ENCODE peak calls at places on chromosome 14, in nine cellular contexts. N is IMR-90, C is HCT116, H is breast epithelium, S is spleen, M is transverse colon, G is Peyer's patch, J is heart left ventricle, V is ovary. R is an unnamed sample.

GRCh38 chr14:92897922-92898599 is 24.9 kb upstream of the CHGA start:
- DNase-seq in N (no peak), M (no peak), H (no peak), S (no peak), V (no peak), C (no peak), J (no peak), G (no peak), R (no peak)

GRCh38 chr14:104201063-104201462 is 62.7 kb downstream of the KIF26A start:
- DNase-seq in H (no peak), M (no peak), V (no peak), S (no peak), N (no peak), G (no peak), C (no peak), J (no peak), R (no peak)

GRCh38 chr14:20035449-20035848 is 389 bp downstream of the OR4K13 start:
- DNase-seq in H (no peak), M (no peak), N (no peak), V (no peak), J (no peak), S (no peak), C (no peak), G (no peak), R (no peak)

GRCh38 chr14:80049055-80049454 is 162.2 kb downstream of the DIO2 start:
- DNase-seq in C (no peak), H (no peak), N (peak), S (no peak), M (no peak), V (no peak), G (no peak), J (no peak), R (no peak)

GRCh38 chr14:100536721-100537700 is 50.2 kb downstream of the BEGAIN start:
- DNase-seq in H (peak), C (no peak), G (peak), M (peak), S (peak), N (no peak), V (peak), J (peak), R (peak)

GRCh38 chr14:76863724-76864407 is 37.7 kb downstream of the LRRC74A start:
- DNase-seq in J (peak), H (no peak), S (peak), V (no peak), G (no peak), N (no peak), M (peak), C (no peak), R (no peak)

GRCh38 chr14:103819503-103820307 is 27.7 kb downstream of the PPP1R13B start:
- DNase-seq in J (peak), C (no peak), V (peak), N (no peak), H (no peak), M (peak), S (no peak), G (no peak), R (peak)

GRCh38 chr14:66507181-66507721 is 696 bp upstream of the GPHN start:
- DNase-seq in N (no peak), C (peak), S (no peak), J (no peak), M (no peak), G (no peak), V (no peak), H (no peak), R (no peak)

GRCh38 chr14:58884442-58884841 is 246.7 kb downstream of the DACT1 start:
- DNase-seq in H (no peak), S (no peak), C (no peak), G (no peak), M (no peak), N (no peak), V (no peak), J (no peak), R (no peak)

GRCh38 chr14:68824517-68825347 is 31.9 kb upstream of the ZFP36L1 start:
- DNase-seq in J (peak), H (peak), C (peak), V (peak), M (peak), N (peak), G (peak), S (peak), R (peak)

GRCh38 chr14:102316048-102316745 is 3.3 kb upstream of the ZNF839 start:
- DNase-seq in G (no peak), V (peak), N (peak), S (peak), H (no peak), C (no peak), M (peak), J (peak), R (peak)

GRCh38 chr14:104600141-104600643 is 4.4 kb downstream of the TMEM179 start:
- DNase-seq in M (no peak), N (no peak), V (no peak), J (no peak), C (no peak), H (no peak), S (peak), G (peak), R (no peak)

GRCh38 chr14:64507376-64508156 is 3.0 kb downstream of the ZBTB1 start:
- DNase-seq in M (no peak), H (no peak), V (no peak), G (no peak), C (no peak), J (no peak), S (no peak), N (peak), R (no peak)

GRCh38 chr14:60734465-60735242 is at the start of gene MNAT1:
- DNase-seq in S (peak), N (peak), M (peak), G (peak), J (peak), V (peak), H (peak), C (peak), R (peak)
- TF ChIP-seq POLR2A in S (no peak), N (peak), M (peak), G (no peak), J (no peak), V (peak), H (no peak), C (peak), R (peak)

GRCh38 chr14:23094666-23095195 is at the start of gene ACIN1:
- DNase-seq in V (peak), C (peak), J (peak), H (peak), G (peak), N (peak), S (peak), M (no peak), R (no peak)

GRCh38 chr14:23093526-23093925 is 1.4 kb downstream of the ACIN1 start:
- DNase-seq in C (no peak), H (no peak), M (no peak), J (no peak), V (no peak), G (no peak), N (no peak), S (no peak), R (no peak)

GRCh38 chr14:23093993-23094665 is 807 bp downstream of the ACIN1 start:
- DNase-seq in V (no peak), J (no peak), N (no peak), S (peak), M (no peak), G (no peak), H (no peak), C (no peak), R (no peak)

GRCh38 chr14:23091294-23092225 is 3.4 kb downstream of the ACIN1 start:
- DNase-seq in N (no peak), H (no peak), M (no peak), S (peak), V (no peak), G (no peak), J (no peak), C (no peak), R (no peak)

DNA sequence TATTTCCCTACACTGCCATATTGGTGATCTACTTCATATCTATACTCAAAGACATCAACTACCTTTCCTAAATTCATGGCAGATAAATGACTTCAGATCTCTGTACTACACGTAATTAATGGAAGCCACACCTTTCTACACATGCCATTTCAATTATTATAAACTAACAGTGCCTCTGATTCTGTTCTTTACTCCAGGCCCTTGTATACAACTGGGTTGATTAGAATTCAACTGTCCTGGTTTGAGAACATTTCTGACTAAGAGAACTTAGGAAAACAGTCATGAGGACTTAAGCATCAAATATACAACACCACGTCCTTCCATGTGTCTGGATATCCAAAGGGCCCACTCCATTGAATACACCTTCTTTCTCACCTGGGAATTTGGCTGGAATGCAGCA is 1.8 kb downstream of the ACIN1 start:
- DNase-seq in V (no peak), S (no peak), M (no peak), G (no peak), C (no peak), J (no peak), H (no peak), N (no peak), R (no peak)
- H3K4me3 ChIP-seq in V (no peak), S (peak), M (no peak), G (no peak), C (no peak), J (peak), H (peak), N (no peak), R (no peak)

DNA sequence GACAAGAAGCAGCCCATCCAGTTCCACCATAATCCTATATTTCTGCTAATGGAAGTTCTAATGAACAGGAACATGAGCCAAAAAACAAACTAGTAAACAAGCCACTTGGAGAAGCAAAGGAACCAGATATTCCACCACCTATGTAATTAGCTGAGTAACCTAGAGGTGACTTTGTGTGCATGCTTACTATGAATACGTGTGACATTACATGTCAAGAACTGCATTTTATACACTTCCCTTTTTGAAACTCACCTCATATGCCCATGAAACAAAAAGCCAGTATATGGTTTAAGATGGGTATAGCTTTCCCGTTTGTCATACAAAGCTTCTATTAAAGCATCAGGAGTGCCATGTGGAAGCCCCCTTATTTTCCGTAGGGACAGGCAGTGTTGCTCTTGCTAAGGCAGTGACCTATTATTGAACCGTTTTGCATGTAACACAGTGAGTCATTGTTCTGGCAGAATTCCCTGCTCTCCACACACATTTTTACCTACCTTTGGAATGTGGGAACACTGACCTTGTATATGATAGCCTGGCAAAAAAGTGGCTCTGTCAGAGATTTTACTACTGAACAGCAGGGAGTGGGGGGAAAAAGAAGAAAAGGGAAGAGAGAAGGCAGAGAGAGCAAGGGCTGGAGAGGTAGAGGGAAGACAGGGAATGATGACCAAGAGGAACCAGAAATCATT is 34.8 kb upstream of the FRMD6 start:
- DNase-seq in G (no peak), H (no peak), C (peak), J (no peak), N (peak), V (no peak), M (no peak), S (no peak), R (no peak)
- H3K27ac ChIP-seq in G (no peak), H (peak), C (no peak), J (no peak), N (peak), V (no peak), M (no peak), S (no peak), R (peak)

GRCh38 chr14:22887990-22888378 is 5.0 kb downstream of the REM2 start:
- DNase-seq in S (peak), V (no peak), C (no peak), J (no peak), H (no peak), N (no peak), G (no peak), M (peak), R (no peak)

GRCh38 chr14:22886500-22887259 is 3.7 kb downstream of the REM2 start:
- DNase-seq in M (peak), V (peak), H (peak), C (peak), G (peak), J (peak), N (peak), S (peak), R (peak)

GRCh38 chr14:22885975-22886374 is 3.0 kb downstream of the REM2 start:
- DNase-seq in G (no peak), C (no peak), H (no peak), V (no peak), J (no peak), M (no peak), N (no peak), S (peak), R (no peak)

GRCh38 chr14:22888662-22889061 is 5.6 kb downstream of the REM2 start:
- DNase-seq in G (no peak), S (no peak), N (no peak), V (no peak), C (no peak), H (no peak), J (no peak), M (no peak), R (no peak)

GRCh38 chr14:22887260-22887989 is 4.4 kb downstream of the REM2 start:
- DNase-seq in G (peak), J (no peak), H (no peak), V (peak), S (no peak), M (peak), C (peak), N (peak), R (peak)
- TF ChIP-seq POLR2A in G (peak), J (no peak), H (no peak), V (no peak), S (no peak), M (no peak), C (no peak), N (no peak), R (no peak)

GRCh38 chr14:77962731-77963520 is 163.0 kb downstream of the ADCK1 start:
- DNase-seq in S (no peak), C (no peak), G (no peak), V (no peak), M (no peak), N (no peak), H (no peak), J (no peak), R (no peak)
- H3K4me3 ChIP-seq in S (no peak), C (no peak), G (no peak), V (no peak), M (no peak), N (no peak), H (no peak), J (no peak), R (no peak)

GRCh38 chr14:53881161-53881846 is 75.3 kb downstream of the BMP4 start:
- DNase-seq in S (no peak), N (peak), M (no peak), V (no peak), H (no peak), G (no peak), C (no peak), J (no peak), R (no peak)
- H3K27ac ChIP-seq in S (no peak), N (peak), M (no peak), V (no peak), H (no peak), G (no peak), C (peak), J (no peak), R (no peak)

GRCh38 chr14:81132492-81132891 is 88.3 kb downstream of the GTF2A1 start:
- DNase-seq in N (no peak), H (no peak), J (no peak), M (no peak), G (no peak), S (no peak), V (no peak), C (no peak), R (no peak)

GRCh38 chr14:81138429-81138828 is 82.3 kb downstream of the GTF2A1 start:
- DNase-seq in N (no peak), V (no peak), C (no peak), M (no peak), S (no peak), J (no peak), G (no peak), H (no peak), R (no peak)

GRCh38 chr14:81137316-81137715 is 83.4 kb downstream of the GTF2A1 start:
- DNase-seq in J (no peak), M (no peak), C (no peak), N (peak), H (no peak), S (no peak), V (no peak), G (no peak), R (no peak)
- TF ChIP-seq POLR2A in J (no peak), M (no peak), C (no peak), N (no peak), H (no peak), S (no peak), V (no peak), G (no peak), R (no peak)